ENCODE peak calls at places on chromosomes 16 and 17, in eight cellular contexts. X is IMR-90, J is SK-N-SH, T is PC-3, L is HCT116, D is MM.1S, M is endothelial cell of umbilical vein, G is fibroblast of lung. K is an unnamed sample.
A peak's percentile ranks its signal among the peaks of the same experiment; 100 is the strongest.

GRCh38 chr17:65496801-65497200 is 64.6 kb downstream of the AXIN2 start:
- DNase-seq in J (no peak), D (no peak), T (no peak), G (no peak), M (no peak), X (no peak), L (no peak), K (no peak)

GRCh38 chr17:33674685-33675084 is 381.6 kb upstream of the ASIC2 start:
- DNase-seq in M (peak; percentile 67), J (peak; percentile 62), D (peak; percentile 79), L (peak; percentile 1), T (peak; percentile 52), X (peak; percentile 55), G (peak; percentile 27), K (peak; percentile 82)

GRCh38 chr16:84839956-84840355 is 20.2 kb downstream of the CRISPLD2 start:
- DNase-seq in X (peak; percentile 86), T (peak; percentile 50), G (peak; percentile 85), L (peak; percentile 37), D (no peak), J (peak; percentile 21), M (no peak), K (no peak)

GRCh38 chr17:16377804-16378400 is 3.0 kb upstream of the UBB start:
- DNase-seq in L (no peak), T (peak; percentile 93), D (no peak), J (no peak), X (peak; percentile 79), M (peak; percentile 50), G (peak; percentile 63), K (no peak)

GRCh38 chr16:89108412-89108811 is 14.8 kb downstream of the ACSF3 start:
- DNase-seq in T (no peak), D (no peak), G (no peak), X (no peak), M (no peak), L (no peak), J (no peak), K (no peak)

GRCh38 chr17:67635688-67636087 is 82.0 kb upstream of the NOL11 start:
- DNase-seq in M (no peak), J (no peak), T (no peak), G (no peak), L (no peak), D (no peak), X (peak; percentile 22), K (no peak)

GRCh38 chr17:69961488-69962145 is 113.4 kb upstream of the KCNJ16 start:
- DNase-seq in M (peak; percentile 6), T (peak; percentile 34), X (peak; percentile 47), D (peak; percentile 35), J (no peak), G (no peak), L (no peak), K (peak; percentile 73)

GRCh38 chr17:39152134-39152884 is 872 bp upstream of the PLXDC1 start:
- DNase-seq in T (no peak), G (no peak), J (peak; percentile 52), M (no peak), D (no peak), L (peak; percentile 28), X (no peak), K (no peak)

GRCh38 chr16:19071811-19072777 is 4.7 kb downstream of the COQ7 start:
- DNase-seq in J (peak; percentile 58), X (peak; percentile 56), G (peak; percentile 32), T (peak; percentile 69), D (peak; percentile 48), L (peak; percentile 47), M (peak; percentile 70), K (peak; percentile 72)

GRCh38 chr17:83200231-83200699 is 120.9 kb downstream of the METRNL start:
- DNase-seq in L (no peak), J (no peak), D (peak; percentile 33), G (peak; percentile 39), M (no peak), T (peak; percentile 52), X (peak; percentile 26), K (no peak)

GRCh38 chr17:39740357-39741111 is 2.8 kb downstream of the GRB7 start:
- DNase-seq in T (peak; percentile 82), G (peak; percentile 50), L (peak; percentile 43), X (peak; percentile 45), D (no peak), M (peak; percentile 12), J (peak; percentile 26), K (peak; percentile 96)

GRCh38 chr16:24409045-24409444 is 130.3 kb upstream of the RBBP6 start:
- DNase-seq in G (no peak), D (no peak), X (no peak), T (peak; percentile 29), J (peak; percentile 19), L (peak; percentile 7), M (no peak), K (peak; percentile 43)

GRCh38 chr17:75776399-75777242 is 8.0 kb upstream of the UNK start:
- DNase-seq in L (no peak), M (no peak), T (no peak), G (no peak), X (no peak), J (no peak), D (no peak), K (no peak)

GRCh38 chr16:49513040-49513439 is 139.4 kb downstream of the C16orf78 start:
- DNase-seq in J (peak; percentile 63), T (no peak), G (peak; percentile 4), X (no peak), L (no peak), M (no peak), D (peak; percentile 18), K (peak; percentile 64)

GRCh38 chr17:68592004-68592403 is 9.2 kb downstream of the FAM20A start:
- DNase-seq in D (no peak), X (no peak), G (no peak), T (no peak), M (no peak), L (no peak), J (no peak), K (no peak)

GRCh38 chr17:75099881-75100595 is 9.7 kb upstream of the ARMC7 start:
- DNase-seq in M (no peak), L (no peak), X (no peak), G (no peak), J (no peak), T (no peak), D (no peak), K (no peak)

GRCh38 chr16:8998114-8998513 is 34.4 kb upstream of the USP7 start:
- DNase-seq in X (peak; percentile 54), L (no peak), D (no peak), T (peak; percentile 13), J (no peak), M (no peak), G (peak; percentile 42), K (no peak)

GRCh38 chr16:72109300-72109699 is 15.7 kb downstream of the DHX38 start:
- DNase-seq in G (no peak), M (no peak), X (no peak), L (no peak), T (no peak), D (no peak), J (no peak), K (no peak)

GRCh38 chr17:39979021-39979660 is 1.5 kb upstream of the PSMD3 start:
- DNase-seq in M (no peak), X (peak; percentile 96), G (peak; percentile 97), T (peak; percentile 66), J (no peak), L (no peak), D (no peak), K (no peak)

GRCh38 chr16:25092489-25092888 is 19.1 kb upstream of the LCMT1 start:
- DNase-seq in D (no peak), L (no peak), X (no peak), T (no peak), J (no peak), M (no peak), G (no peak), K (no peak)

GRCh38 chr17:80010283-80010858 is 25.3 kb downstream of the TBC1D16 start:
- DNase-seq in L (no peak), D (no peak), M (no peak), J (no peak), T (no peak), X (no peak), G (no peak), K (no peak)

GRCh38 chr16:12637002-12637401 is 166.7 kb downstream of the CPPED1 start:
- DNase-seq in L (no peak), D (no peak), X (no peak), M (no peak), T (no peak), J (no peak), G (no peak), K (peak; percentile 47)

GRCh38 chr17:1577657-1578428 is 15.3 kb upstream of the PITPNA start:
- DNase-seq in D (no peak), X (no peak), J (no peak), M (no peak), L (no peak), T (no peak), G (no peak), K (no peak)
- H3K9ac ChIP-seq in D (no peak overlapping the region), X (peak overlapping the region; percentile 54), J (peak overlapping the region; percentile 20), M (peak overlapping the region; percentile 31), L (no peak overlapping the region), T (no peak overlapping the region), G (peak overlapping the region; percentile 4), K (no peak overlapping the region)

DNA sequence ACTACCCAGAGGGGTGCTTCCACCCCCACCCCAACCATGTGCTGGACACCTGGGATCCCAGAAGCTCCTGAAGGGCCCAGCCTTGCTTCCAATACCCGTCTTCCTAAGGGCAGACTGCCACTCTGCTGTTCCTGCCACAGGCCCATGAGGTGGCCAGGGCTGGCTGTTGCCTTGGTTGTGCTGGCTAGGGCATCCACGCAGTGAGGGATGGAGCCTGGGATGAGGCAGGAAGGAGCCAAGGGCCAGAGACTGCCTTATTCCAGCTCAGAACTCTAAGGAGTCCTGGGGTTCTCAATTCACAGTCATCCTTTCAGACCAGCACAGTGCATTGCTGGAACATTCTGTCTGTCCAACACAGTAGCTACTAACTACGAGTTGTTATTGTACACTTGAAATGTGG is 37.8 kb downstream of the BCO1 start:
- DNase-seq in M (no peak), T (no peak), G (no peak), X (no peak), J (no peak), D (no peak), L (no peak), K (no peak)
- H3K9ac ChIP-seq in M (no peak overlapping the region), T (no peak overlapping the region), G (no peak overlapping the region), X (no peak overlapping the region), J (no peak overlapping the region), D (no peak overlapping the region), L (no peak overlapping the region), K (no peak overlapping the region)

GRCh38 chr17:2040942-2041560 is 771 bp upstream of the OVCA2 start:
- DNase-seq in M (peak; percentile 46), L (no peak), T (no peak), J (no peak), G (no peak), D (no peak), X (no peak), K (no peak)
- H3K9ac ChIP-seq in M (peak overlapping the region; percentile 92), L (peak overlapping the region; percentile 91), T (peak overlapping the region; percentile 92), J (peak overlapping the region; percentile 86), G (no peak overlapping the region), D (peak overlapping the region; percentile 33), X (no peak overlapping the region), K (no peak overlapping the region)

DNA sequence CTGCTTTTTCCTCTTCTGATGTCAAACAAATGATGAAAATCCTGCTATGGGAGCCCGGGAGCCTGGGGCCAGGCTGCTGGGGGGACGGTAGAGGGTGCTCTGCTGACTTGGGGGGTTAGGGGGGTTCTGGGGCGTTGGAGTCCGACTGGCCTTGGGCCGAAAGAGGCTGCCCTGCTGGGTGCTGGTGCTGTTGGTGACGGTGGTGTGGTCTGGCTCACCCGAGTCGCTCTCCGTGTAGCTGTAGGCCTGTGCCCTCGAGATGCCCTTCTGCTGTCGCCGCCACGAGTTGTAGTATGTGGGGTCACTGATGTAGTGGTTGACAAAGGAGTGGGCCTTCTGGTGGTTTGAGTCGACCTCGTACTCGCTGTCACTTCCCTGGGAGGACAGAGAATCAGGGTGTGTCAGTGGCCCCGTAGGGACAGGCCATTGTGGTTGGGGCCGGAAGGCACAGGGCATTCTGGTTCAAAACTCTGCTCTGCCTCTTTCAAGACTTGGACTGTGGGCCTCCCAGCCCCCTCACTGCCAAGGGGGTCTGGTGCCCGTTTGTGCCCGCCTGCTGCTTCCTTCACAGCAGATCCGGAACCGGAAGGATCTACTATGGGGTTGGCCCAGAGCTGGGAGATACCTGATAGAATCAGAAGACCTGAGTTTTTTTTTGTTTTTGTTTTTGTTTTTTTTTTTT is 26.9 kb upstream of the CDC42EP4 start:
- DNase-seq in X (no peak), T (no peak), D (no peak), L (no peak), M (no peak), J (peak; percentile 20), G (no peak), K (no peak)
- H3K9ac ChIP-seq in X (peak overlapping the region; percentile 2), T (no peak overlapping the region), D (no peak overlapping the region), L (no peak overlapping the region), M (no peak overlapping the region), J (no peak overlapping the region), G (no peak overlapping the region), K (no peak overlapping the region)

K was measured in H9.